ENCODE peak calls at places on chromosomes 3 and 15, in four cellular contexts. P is left ventricle myocardium inferior, K is non-pigmented ciliary epithelial cell, T is DMS53. Z is an unnamed sample.

GRCh38 chr3:155034786-155035185 is 45.3 kb upstream of the MME start:
- DNase-seq in K (no peak), T (no peak), P (no peak), Z (no peak)

GRCh38 chr3:52323526-52324295 is 7.6 kb downstream of the DNAH1 start:
- DNase-seq in P (no peak), K (no peak), T (no peak), Z (no peak)

GRCh38 chr15:93231261-93231939 is 142.4 kb upstream of the RGMA start:
- DNase-seq in K (no peak), T (no peak), P (no peak), Z (no peak)

GRCh38 chr15:58095415-58095814 is 29.9 kb upstream of the ALDH1A2 start:
- DNase-seq in T (no peak), P (no peak), K (no peak), Z (no peak)

GRCh38 chr3:62237296-62237948 is 135.9 kb downstream of the FEZF2 start:
- DNase-seq in T (no peak), K (no peak), P (no peak), Z (no peak)

GRCh38 chr3:71542548-71543370 is 40.8 kb downstream of the FOXP1 start:
- DNase-seq in P (peak; percentile 78), K (peak; percentile 79), T (no peak), Z (peak; percentile 49)

GRCh38 chr3:142027713-142028112 is 121.6 kb downstream of the TFDP2 start:
- DNase-seq in P (no peak), T (peak; percentile 84), K (no peak), Z (no peak)

GRCh38 chr3:15099364-15100098 is 583 bp upstream of the RBSN start:
- DNase-seq in T (peak; percentile 24), P (no peak), K (no peak), Z (no peak)

GRCh38 chr3:128364291-128364690 is 102.4 kb downstream of the DNAJB8 start:
- DNase-seq in P (no peak), K (no peak), T (no peak), Z (no peak)

GRCh38 chr3:124615896-124616543 is 114.2 kb upstream of the UMPS start:
- DNase-seq in T (no peak), P (peak; percentile 64), K (no peak), Z (no peak)

GRCh38 chr3:111596328-111596727 is 1.2 kb upstream of the ZBED2 start:
- DNase-seq in T (no peak), P (no peak), K (no peak), Z (no peak)

GRCh38 chr3:13347390-13347966 is 72.6 kb downstream of the NUP210 start:
- DNase-seq in K (peak; percentile 10), T (no peak), P (no peak), Z (no peak)

GRCh38 chr3:115709135-115709534 is 85.8 kb downstream of the GAP43 start:
- DNase-seq in K (no peak), T (no peak), P (no peak), Z (no peak)

GRCh38 chr3:53753518-53754183 is 92.6 kb downstream of the CHDH start:
- DNase-seq in T (peak; percentile 65), K (no peak), P (no peak), Z (no peak)

GRCh38 chr3:11136871-11137626 is 17.2 kb upstream of the HRH1 start:
- DNase-seq in T (no peak), K (peak; percentile 100), P (no peak), Z (peak; percentile 100)

GRCh38 chr3:11949351-11949750 is 54.8 kb upstream of the SYN2 start:
- DNase-seq in T (no peak), P (no peak), K (no peak), Z (no peak)

GRCh38 chr3:124772081-124772831 is 42.0 kb downstream of the UMPS start:
- DNase-seq in T (no peak), K (peak; percentile 34), P (no peak), Z (no peak)

Z was measured in foreskin keratinocyte.